ENCODE peak calls at places on chromosomes 12 and 14, in six cellular contexts. G is mesendoderm, F is H9, M is IMR-90, I is neuronal stem cell, D is H1. T is an unnamed sample.

GRCh38 chr12:80222261-80222660 is 122.9 kb downstream of the OTOGL start:
- DNase-seq in F (no peak), D (no peak), G (no peak), I (no peak), M (peak; percentile 27), T (no peak)

GRCh38 chr12:110600254-110600653 is 13.7 kb upstream of the TCTN1 start:
- DNase-seq in D (no peak), I (no peak), F (no peak), G (peak; percentile 46), M (peak; percentile 72), T (peak; percentile 75)

GRCh38 chr12:92389466-92389865 is 243.8 kb upstream of the BTG1 start:
- DNase-seq in M (no peak), F (no peak), G (no peak), D (no peak), I (no peak), T (no peak)

GRCh38 chr14:60736494-60736893 is 1.9 kb downstream of the MNAT1 start:
- DNase-seq in I (no peak), F (no peak), G (peak; percentile 64), M (peak; percentile 80), D (no peak), T (peak; percentile 44)

GRCh38 chr14:95126906-95127530 is 30.3 kb downstream of the DICER1 start:
- DNase-seq in F (no peak), D (no peak), M (peak; percentile 76), G (no peak), I (no peak), T (peak; percentile 18)

GRCh38 chr14:73591690-73592448 is at the start of gene ACOT4:
- DNase-seq in I (no peak), F (peak; percentile 59), G (peak; percentile 27), D (no peak), M (peak; percentile 20), T (peak; percentile 23)

GRCh38 chr14:23119362-23120327 is 590 bp upstream of the CEBPE start:
- DNase-seq in M (no peak), G (peak; percentile 37), F (no peak), I (no peak), D (no peak), T (no peak)

GRCh38 chr14:22008098-22008412 is 334.4 kb upstream of the OR4E1 start:
- DNase-seq in D (no peak), I (no peak), F (no peak), M (no peak), G (no peak), T (no peak)

GRCh38 chr14:101254805-101255764 is 306.2 kb upstream of the DIO3 start:
- DNase-seq in F (no peak), D (no peak), M (no peak), G (no peak), I (no peak), T (no peak)

GRCh38 chr12:14257734-14258467 is 107.6 kb upstream of the ATF7IP start:
- DNase-seq in G (peak; percentile 100), I (peak; percentile 99), M (peak; percentile 100), D (peak; percentile 97), F (peak; percentile 100), T (peak; percentile 98)

GRCh38 chr14:22556021-22556989 is 32.7 kb downstream of the DAD1 start:
- DNase-seq in I (no peak), G (no peak), M (peak; percentile 89), F (no peak), D (no peak), T (peak; percentile 87)

GRCh38 chr12:6539276-6540134 is 5.2 kb downstream of the GAPDH start:
- DNase-seq in M (peak; percentile 38), D (no peak), I (no peak), F (peak; percentile 46), G (peak; percentile 38), T (peak; percentile 70)

GRCh38 chr12:85804663-85805062 is 31.5 kb downstream of the RASSF9 start:
- DNase-seq in M (no peak), D (no peak), I (no peak), G (no peak), F (no peak), T (no peak)

GRCh38 chr12:80291108-80291754 is 152.8 kb upstream of the PTPRQ start:
- DNase-seq in I (no peak), G (no peak), M (peak; percentile 8), D (no peak), F (no peak), T (peak; percentile 4)

GRCh38 chr14:64763801-64764511 is 59.7 kb downstream of the PLEKHG3 start:
- DNase-seq in G (peak; percentile 61), D (no peak), F (no peak), M (peak; percentile 55), I (no peak), T (peak; percentile 80)

GRCh38 chr12:130987151-130987931 is 33.6 kb downstream of the ADGRD1 start:
- DNase-seq in M (no peak), I (no peak), F (no peak), G (no peak), D (no peak), T (no peak)

GRCh38 chr14:104983231-104983721 is 2.3 kb upstream of the CLBA1 start:
- DNase-seq in I (no peak), G (no peak), D (no peak), F (peak; percentile 29), M (no peak), T (no peak)

DNA sequence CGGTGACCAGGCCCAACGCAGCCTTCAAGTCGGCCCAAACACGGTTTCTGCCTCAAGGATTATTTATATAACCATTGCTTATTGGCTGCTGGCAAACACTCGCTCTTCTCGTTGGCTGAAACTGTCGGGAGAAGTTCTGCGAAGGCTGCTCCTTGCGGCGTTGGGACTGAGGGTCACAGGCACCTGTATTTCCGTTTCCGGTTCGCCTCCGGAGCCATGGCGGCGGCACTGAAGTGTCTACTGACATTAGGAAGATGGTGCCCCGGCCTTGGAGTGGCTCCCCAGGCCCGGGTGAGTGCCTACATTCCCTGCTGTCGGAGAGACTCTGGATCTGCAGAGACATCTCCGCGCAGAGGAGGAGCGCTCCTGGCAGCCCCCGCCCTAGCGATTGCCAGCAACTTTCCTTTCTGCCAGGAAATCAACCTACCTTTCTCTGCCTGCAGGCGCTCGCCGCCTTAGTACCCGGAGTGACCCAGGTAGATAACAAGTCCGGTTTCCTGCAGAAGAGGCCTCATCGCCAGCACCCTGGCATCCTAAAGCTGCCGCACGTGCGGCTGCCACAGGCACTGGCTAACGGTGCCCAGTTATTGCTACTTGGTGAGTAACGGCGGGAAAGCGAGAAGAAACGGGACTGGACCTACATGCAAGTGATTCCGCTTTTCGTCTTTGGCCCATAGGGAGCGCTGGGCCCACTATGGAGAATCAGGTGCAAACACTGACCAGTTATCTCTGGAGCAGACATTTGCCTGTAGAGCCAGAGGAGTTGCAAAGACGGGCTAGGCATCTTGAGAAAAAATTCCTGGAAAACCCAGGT is at the start of gene METTL17:
- DNase-seq in F (peak; percentile 96), M (peak; percentile 97), I (peak; percentile 84), G (peak; percentile 99), D (peak; percentile 85), T (peak; percentile 98)
- H2BK5ac ChIP-seq in F (no peak within 1 kb of the TSS), M (peak within 1 kb of the TSS; percentile 92), I (peak within 1 kb of the TSS; percentile 42), G (peak within 1 kb of the TSS; percentile 1), D (peak within 1 kb of the TSS; percentile 82), T (no peak within 1 kb of the TSS)

DNA sequence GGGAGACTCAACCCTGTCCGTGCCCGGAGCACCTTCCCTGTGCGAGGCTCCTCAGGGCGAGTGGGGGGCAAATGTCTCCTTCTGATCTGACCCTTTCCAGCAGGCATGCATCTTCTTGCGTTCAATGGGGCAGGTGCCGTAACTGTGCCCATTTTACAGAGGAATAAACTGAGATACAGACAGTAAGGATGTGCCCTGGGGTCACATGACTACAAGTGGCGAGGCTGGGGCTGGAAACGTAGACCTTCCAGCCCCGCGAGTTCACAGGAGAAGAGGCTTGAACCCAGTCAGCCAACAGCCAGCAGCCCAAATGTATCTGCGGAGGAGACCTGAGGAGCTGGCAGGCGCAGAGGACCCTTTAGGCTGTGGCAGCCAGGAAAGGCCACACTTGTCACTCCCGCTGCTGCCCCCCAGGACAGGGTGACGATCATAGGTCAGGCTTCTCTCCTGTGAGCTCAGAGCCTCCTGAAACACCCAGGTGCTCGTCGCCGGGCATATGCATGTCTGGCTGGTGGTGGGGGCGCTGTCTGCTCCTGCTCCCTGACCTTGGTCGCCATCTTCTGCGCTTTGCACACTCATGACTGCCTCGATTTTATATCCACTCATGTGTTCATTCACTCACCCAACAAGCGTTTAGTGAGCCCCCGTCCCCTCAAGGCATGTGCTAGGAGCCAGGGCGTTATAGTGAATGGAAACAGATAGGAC is 41.7 kb downstream of the CCDC88C start:
- DNase-seq in I (no peak), G (no peak), M (no peak), D (no peak), F (no peak), T (no peak)
- H2BK15ac ChIP-seq in I (peak overlapping the region; percentile 50), G (no peak overlapping the region), M (no peak overlapping the region), D (no peak overlapping the region), F (no peak overlapping the region), T (no peak overlapping the region)

DNA sequence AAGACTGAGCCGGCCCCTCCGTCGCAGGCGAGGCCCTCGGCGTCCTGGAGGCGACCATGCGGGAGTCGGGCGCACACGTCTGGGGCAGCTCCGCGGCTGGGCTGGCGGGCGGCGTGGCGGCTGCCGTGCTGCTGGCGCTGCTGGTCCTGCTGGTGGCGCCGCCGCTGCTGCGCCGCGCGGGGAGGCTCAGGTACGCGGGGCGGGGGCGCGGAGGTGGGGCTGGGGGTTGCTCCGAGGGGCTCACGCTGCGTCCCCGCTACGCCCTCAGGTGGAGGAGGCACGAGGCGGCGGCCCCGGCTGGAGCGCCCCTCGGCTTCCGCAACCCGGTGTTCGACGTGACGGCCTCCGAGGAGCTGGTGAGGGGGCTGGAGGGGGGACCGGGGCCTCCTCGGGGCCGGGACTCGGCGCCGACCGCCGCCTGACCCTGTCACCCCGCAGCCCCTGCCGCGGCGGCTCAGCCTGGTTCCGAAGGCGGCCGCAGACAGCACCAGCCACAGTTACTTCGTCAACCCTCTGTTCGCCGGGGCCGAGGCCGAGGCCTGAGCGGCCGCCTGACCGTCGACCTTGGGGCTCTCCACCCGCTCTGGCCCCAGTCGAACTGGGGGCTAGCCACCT is 7.8 kb downstream of the AMN start:
- DNase-seq in I (no peak), D (no peak), M (no peak), F (peak; percentile 67), G (peak; percentile 46), T (no peak)
- H3K4me2 ChIP-seq in I (peak overlapping the region; percentile 89), D (peak overlapping the region; percentile 88), M (no peak overlapping the region), F (peak overlapping the region; percentile 60), G (no peak overlapping the region), T (peak overlapping the region; percentile 63)

GRCh38 chr14:68359862-68360552 is 432.9 kb downstream of the ZFP36L1 start:
- DNase-seq in G (peak; percentile 62), M (no peak), I (no peak), D (no peak), F (no peak), T (no peak)
- H2BK5ac ChIP-seq in G (no peak overlapping the region), M (no peak overlapping the region), I (no peak overlapping the region), D (no peak overlapping the region), F (no peak overlapping the region), T (no peak overlapping the region)

GRCh38 chr12:133105620-133106019 is 24.5 kb downstream of the ZNF891 start:
- DNase-seq in M (no peak), G (peak; percentile 26), I (no peak), D (no peak), F (no peak), T (peak; percentile 17)
- H2BK15ac ChIP-seq in M (no peak overlapping the region), G (no peak overlapping the region), I (no peak overlapping the region), D (no peak overlapping the region), F (no peak overlapping the region), T (no peak overlapping the region)

GRCh38 chr14:24146622-24146977 is 190 bp upstream of the PSME2 start:
- DNase-seq in M (peak; percentile 97), G (peak; percentile 99), D (peak; percentile 93), F (peak; percentile 99), I (peak; percentile 96), T (peak; percentile 99)
- H3K4me2 ChIP-seq in M (peak overlapping the region; percentile 78), G (peak overlapping the region; percentile 86), D (peak overlapping the region; percentile 83), F (peak overlapping the region; percentile 83), I (peak overlapping the region; percentile 79), T (peak overlapping the region; percentile 82)

T was measured in mesenchymal stem cell.